ENCODE peak calls at places on chromosomes 16 and 17, in seven cellular contexts. H is T-helper 1 cell; G is NB4; B is T1000; O is AG08396; E is activated effector memory CD4-positive, alpha-beta T cell treated with Interleukin-2 at 50 U/mL for 16 hours; X is NCI-H2029. A is an unnamed sample.

GRCh38 chr17:45366049-45366448 is 49.2 kb upstream of the MAP3K14 start:
- DNase-seq in H (no peak), G (no peak), B (no peak), O (no peak), E (no peak), X (no peak), A (no peak)

GRCh38 chr16:46568472-46569230 is 52.5 kb downstream of the SHCBP1 start:
- DNase-seq in H (no peak), G (no peak), B (no peak), O (no peak), E (no peak), X (no peak), A (no peak)

GRCh38 chr17:13864551-13864950 is 204.8 kb upstream of the COX10 start:
- DNase-seq in H (no peak), G (peak), B (no peak), O (peak), E (no peak), X (no peak), A (no peak)

GRCh38 chr17:82105882-82106696 is 8.1 kb upstream of the FASN start:
- DNase-seq in H (peak), G (peak), B (peak), O (peak), E (peak), X (peak), A (no peak)

GRCh38 chr17:80877829-80878303 is 113.8 kb upstream of the CHMP6 start:
- DNase-seq in H (no peak), G (no peak), B (no peak), O (no peak), E (no peak), X (no peak), A (no peak)

GRCh38 chr17:75689441-75689873 is 22.3 kb downstream of the SAP30BP start:
- DNase-seq in H (peak), G (no peak), B (no peak), O (no peak), E (no peak), X (no peak), A (peak)

GRCh38 chr17:1203111-1203966 is 23.6 kb upstream of the ABR start:
- DNase-seq in H (no peak), G (no peak), B (peak), O (peak), E (peak), X (peak), A (no peak)

GRCh38 chr16:28131743-28132393 is 68.4 kb upstream of the GSG1L start:
- DNase-seq in H (no peak), G (no peak), B (no peak), O (no peak), E (no peak), X (no peak), A (no peak)

GRCh38 chr17:77802333-77802615 is 156.2 kb upstream of the TNRC6C start:
- DNase-seq in H (no peak), G (no peak), B (no peak), O (no peak), E (no peak), X (no peak), A (no peak)

GRCh38 chr17:42895185-42895555 is 5.4 kb upstream of the G6PC1 start:
- DNase-seq in H (no peak), G (no peak), B (peak), O (peak), E (no peak), X (no peak), A (no peak)

GRCh38 chr17:52827526-52827925 is 669.0 kb upstream of the CA10 start:
- DNase-seq in H (no peak), G (no peak), B (no peak), O (no peak), E (no peak), X (peak), A (no peak)

A was measured in DMS79.